ENCODE peak calls at places on chromosomes 3 and 15, in nine cellular contexts. Q is Calu3, I is HFF-Myc, Z is fibroblast of mammary gland, L is GM10248, J is omental fat pad, W is brain microvascular endothelial cell, B is B cell, X is progenitor cell of endocrine pancreas. G is an unnamed sample.

GRCh38 chr15:39720721-39721611 is 61.7 kb downstream of the FSIP1 start:
- DNase-seq in X (no peak), J (no peak), I (peak), L (no peak), W (peak), Q (no peak), Z (peak), B (no peak), G (no peak)

GRCh38 chr3:128383316-128384235 is 83.1 kb downstream of the DNAJB8 start:
- DNase-seq in W (no peak), I (no peak), B (no peak), Z (peak), J (peak), X (no peak), L (no peak), Q (peak), G (no peak)

GRCh38 chr15:28977377-28978010 is 91.7 kb downstream of the APBA2 start:
- DNase-seq in X (no peak), B (no peak), I (peak), Q (peak), W (peak), L (no peak), J (no peak), Z (peak), G (no peak)

GRCh38 chr15:23690450-23690852 is 3.3 kb upstream of the NDN start:
- DNase-seq in W (no peak), L (no peak), Z (peak), X (peak), B (no peak), Q (no peak), I (no peak), J (no peak), G (no peak)

GRCh38 chr15:99432271-99433025 is 133.3 kb upstream of the MEF2A start:
- DNase-seq in W (no peak), B (no peak), I (no peak), J (peak), Z (no peak), Q (no peak), X (no peak), L (no peak), G (no peak)

GRCh38 chr3:13145826-13146642 is 72.8 kb upstream of the IQSEC1 start:
- DNase-seq in L (no peak), J (no peak), W (no peak), Z (no peak), Q (no peak), I (no peak), X (no peak), B (no peak), G (no peak)

GRCh38 chr3:4207672-4208071 is 95.5 kb upstream of the SETMAR start:
- DNase-seq in B (no peak), X (no peak), L (no peak), Z (no peak), W (no peak), J (no peak), I (no peak), Q (no peak), G (no peak)

GRCh38 chr3:68631810-68632545 is 300.4 kb downstream of the TAFA4 start:
- DNase-seq in L (no peak), X (no peak), Q (no peak), J (no peak), B (no peak), W (no peak), I (no peak), Z (no peak), G (no peak)

GRCh38 chr15:61195116-61196002 is 33.7 kb downstream of the RORA start:
- DNase-seq in Q (no peak), L (peak), B (peak), W (peak), X (no peak), J (no peak), Z (peak), I (peak), G (no peak)

GRCh38 chr15:96595951-96596350 is 265.5 kb downstream of the NR2F2 start:
- DNase-seq in Q (no peak), W (no peak), B (no peak), Z (no peak), X (no peak), I (no peak), L (no peak), J (no peak), G (no peak)

GRCh38 chr3:66267031-66267430 is 46.2 kb downstream of the SLC25A26 start:
- DNase-seq in I (no peak), Q (no peak), B (peak), J (no peak), L (no peak), W (no peak), Z (no peak), X (no peak), G (no peak)

GRCh38 chr3:81743096-81744025 is 18.1 kb downstream of the GBE1 start:
- DNase-seq in L (no peak), Z (peak), B (no peak), Q (no peak), J (no peak), X (no peak), I (peak), W (peak), G (no peak)

GRCh38 chr3:127629462-127630403 is 748 bp downstream of the PODXL2 start:
- DNase-seq in W (no peak), I (no peak), B (peak), X (no peak), L (no peak), Z (no peak), J (no peak), Q (no peak), G (no peak)

GRCh38 chr3:69065318-69065964 is 13.3 kb upstream of the TMF1 start:
- DNase-seq in I (no peak), W (no peak), X (no peak), Z (no peak), L (no peak), B (no peak), J (no peak), Q (no peak), G (no peak)

GRCh38 chr15:40702077-40702476 is 7.1 kb downstream of the RAD51 start:
- DNase-seq in I (no peak), W (no peak), B (no peak), J (no peak), Z (peak), L (no peak), X (no peak), Q (no peak), G (no peak)

GRCh38 chr3:33791477-33792166 is 6.8 kb upstream of the PDCD6IP start:
- DNase-seq in X (no peak), B (peak), Z (peak), L (no peak), Q (no peak), J (no peak), W (peak), I (no peak), G (no peak)

GRCh38 chr3:194075088-194075615 is 60.8 kb upstream of the HES1 start:
- DNase-seq in J (no peak), I (no peak), X (no peak), Z (no peak), Q (no peak), W (no peak), B (no peak), L (no peak), G (no peak)

GRCh38 chr3:36312351-36312750 is 68.0 kb upstream of the STAC start:
- DNase-seq in X (no peak), L (no peak), I (peak), B (no peak), W (no peak), Q (peak), Z (peak), J (no peak), G (no peak)
- TF ChIP-seq CTCF in X (no peak), L (no peak), I (no peak), B (no peak), W (no peak), Q (no peak), Z (no peak), J (no peak), G (no peak)

DNA sequence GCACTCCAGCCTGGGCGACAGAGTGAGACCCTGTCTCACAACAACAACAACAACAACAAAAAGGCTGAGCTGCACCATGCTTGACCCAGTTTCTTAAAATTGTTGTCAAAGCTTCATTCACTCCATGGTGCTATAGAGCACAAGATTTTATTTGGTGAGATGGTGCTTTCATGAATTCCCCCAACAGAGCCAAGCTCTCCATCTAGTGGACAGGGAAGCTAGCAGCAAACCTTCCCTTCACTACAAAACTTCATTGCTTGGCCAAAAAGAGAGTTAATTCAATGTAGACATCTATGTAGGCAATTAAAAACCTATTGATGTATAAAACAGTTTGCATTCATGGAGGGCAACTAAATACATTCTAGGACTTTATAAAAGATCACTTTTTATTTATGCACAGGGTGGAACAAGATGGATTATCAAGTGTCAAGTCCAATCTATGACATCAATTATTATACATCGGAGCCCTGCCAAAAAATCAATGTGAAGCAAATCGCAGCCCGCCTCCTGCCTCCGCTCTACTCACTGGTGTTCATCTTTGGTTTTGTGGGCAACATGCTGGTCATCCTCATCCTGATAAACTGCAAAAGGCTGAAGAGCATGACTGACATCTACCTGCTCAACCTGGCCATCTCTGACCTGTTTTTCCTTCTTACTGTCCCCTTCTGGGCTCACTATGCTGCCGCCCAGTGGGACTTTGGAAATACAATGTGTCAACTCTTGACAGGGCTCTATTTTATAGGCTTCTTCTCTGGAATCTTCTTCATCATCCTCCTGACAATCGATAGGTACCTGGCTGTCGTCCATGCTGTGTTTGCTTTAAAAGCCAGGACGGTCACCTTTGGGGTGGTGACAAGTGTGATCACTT is 2.0 kb downstream of the CCR5 start:
- DNase-seq in W (peak), B (peak), Q (peak), Z (peak), I (no peak), X (no peak), J (no peak), L (no peak), G (no peak)
- TF ChIP-seq CTCF in W (peak), B (peak), Q (peak), Z (peak), I (peak), X (peak), J (no peak), L (peak), G (peak)

GRCh38 chr3:39124876-39125836 is 17.7 kb downstream of the TTC21A start:
- DNase-seq in W (no peak), J (no peak), I (no peak), Z (peak), Q (peak), X (no peak), L (no peak), B (no peak), G (no peak)
- TF ChIP-seq CTCF in W (peak), J (no peak), I (peak), Z (peak), Q (no peak), X (peak), L (no peak), B (no peak), G (no peak)

GRCh38 chr3:186930143-186930638 is at the start of gene ST6GAL1:
- DNase-seq in W (peak), J (no peak), B (peak), X (peak), Z (peak), L (peak), I (peak), Q (peak), G (no peak)
- TF ChIP-seq CTCF in W (peak), J (no peak), B (peak), X (peak), Z (peak), L (peak), I (peak), Q (peak), G (peak)

DNA sequence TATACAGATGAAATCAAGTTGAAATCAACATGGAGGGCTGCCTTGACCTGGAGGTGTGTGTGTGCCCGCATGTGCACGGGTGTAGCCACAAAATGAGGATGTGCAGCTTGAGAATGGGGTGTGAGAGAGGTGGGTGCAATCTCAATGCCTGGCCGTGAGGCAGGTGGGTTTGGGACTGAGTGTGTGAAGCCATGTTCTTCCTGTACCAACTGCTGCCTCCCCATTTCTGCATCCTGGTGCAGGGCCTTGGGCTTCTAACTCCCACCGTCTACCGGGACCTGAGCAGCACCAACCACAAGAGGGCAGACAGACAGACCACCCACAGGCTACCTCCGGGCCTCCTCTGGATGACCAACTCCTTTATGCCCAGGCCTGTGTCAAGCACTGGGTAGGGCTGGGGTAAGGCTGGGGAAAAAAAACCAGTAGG is 161.9 kb upstream of the TLE3 start:
- DNase-seq in I (no peak), Q (no peak), L (no peak), B (peak), J (no peak), W (no peak), X (no peak), Z (no peak), G (peak)
- TF ChIP-seq CTCF in I (peak), Q (no peak), L (peak), B (no peak), J (no peak), W (peak), X (peak), Z (peak), G (peak)

GRCh38 chr3:40505599-40506462 is at the start of gene ZNF620:
- DNase-seq in X (peak), I (no peak), L (peak), J (peak), W (peak), Z (peak), Q (peak), B (peak), G (peak)
- TF ChIP-seq CTCF in X (peak), I (peak), L (peak), J (no peak), W (peak), Z (no peak), Q (no peak), B (peak), G (peak)

GRCh38 chr3:53056442-53056841 is 10.6 kb upstream of the SFMBT1 start:
- DNase-seq in I (no peak), B (no peak), L (no peak), J (no peak), W (no peak), Q (peak), Z (no peak), X (no peak), G (no peak)
- TF ChIP-seq CTCF in I (peak), B (no peak), L (peak), J (no peak), W (peak), Q (peak), Z (peak), X (peak), G (no peak)

GRCh38 chr3:185527364-185527763 is 25.0 kb downstream of the LIPH start:
- DNase-seq in X (no peak), B (no peak), Q (no peak), J (no peak), W (no peak), L (no peak), I (no peak), Z (no peak), G (no peak)
- TF ChIP-seq CTCF in X (no peak), B (no peak), Q (no peak), J (no peak), W (no peak), L (no peak), I (no peak), Z (no peak), G (no peak)